ENCODE peak calls at places on chromosomes 1 and 21, in seven cellular contexts. P, U, T, F, I, Y and X are unnamed samples.

GRCh38 chr1:229843627-229844238 is 217.7 kb downstream of the URB2 start:
- DNase-seq in P (no peak), U (peak; percentile 6), T (no peak), F (no peak), I (no peak), Y (peak; percentile 8), X (no peak)

GRCh38 chr1:213425631-213426030 is 374.6 kb downstream of the RPS6KC1 start:
- DNase-seq in P (no peak), U (no peak), T (no peak), F (no peak), I (no peak), Y (no peak), X (no peak)

GRCh38 chr1:53738205-53739108 is 507 bp downstream of the GLIS1 start:
- DNase-seq in P (no peak), U (no peak), T (no peak), F (no peak), I (no peak), Y (no peak), X (no peak)

GRCh38 chr1:61639937-61640336 is 85.0 kb downstream of the TM2D1 start:
- DNase-seq in P (no peak), U (no peak), T (no peak), F (no peak), I (no peak), Y (no peak), X (no peak)

GRCh38 chr21:34340062-34340461 is 23.7 kb upstream of the KCNE2 start:
- DNase-seq in P (no peak), U (no peak), T (no peak), F (no peak), I (no peak), Y (no peak), X (no peak)

GRCh38 chr1:210816136-210816535 is 317.8 kb downstream of the KCNH1 start:
- DNase-seq in P (no peak), U (no peak), T (no peak), F (no peak), I (no peak), Y (no peak), X (no peak)

GRCh38 chr1:98920441-98921110 is 84.1 kb downstream of the PLPPR5 start:
- DNase-seq in P (no peak), U (no peak), T (no peak), F (no peak), I (no peak), Y (no peak), X (no peak)

GRCh38 chr1:166170726-166171125 is 3.9 kb upstream of the FAM78B start:
- DNase-seq in P (no peak), U (no peak), T (no peak), F (no peak), I (no peak), Y (no peak), X (no peak)

GRCh38 chr1:15802234-15802965 is 5.0 kb downstream of the UQCRHL start:
- DNase-seq in P (no peak), U (no peak), T (no peak), F (no peak), I (no peak), Y (no peak), X (no peak)